ENCODE peak calls at places on chromosomes 6 and 20, in five cellular contexts. R is stimulated activated naive CD4-positive, alpha-beta T cell; F is activated CD4-positive, alpha-beta T cell treated with anti-CD3 and anti-CD28 coated beads, Interleukin-2, amount 10 ng/mL, durations not matched to agents 7 days and 5 days; I is Peyer's patch; A is nephron progenitor cell. Y is an unnamed sample.

GRCh38 chr6:25417206-25417605 is 138.0 kb downstream of the CARMIL1 start:
- DNase-seq in R (no peak), F (no peak), I (no peak), A (no peak), Y (no peak)

GRCh38 chr20:6959900-6960312 is 192.4 kb downstream of the BMP2 start:
- DNase-seq in R (no peak), F (no peak), I (no peak), A (no peak), Y (no peak)

GRCh38 chr20:32149566-32150170 is 40.2 kb downstream of the TM9SF4 start:
- DNase-seq in R (no peak), F (no peak), I (no peak), A (no peak), Y (no peak)

GRCh38 chr6:142284419-142284818 is 17.4 kb upstream of the ADGRG6 start:
- DNase-seq in R (no peak), F (no peak), I (no peak), A (no peak), Y (no peak)

GRCh38 chr6:108651781-108652227 is 91.1 kb downstream of the FOXO3 start:
- DNase-seq in R (no peak), F (no peak), I (no peak), A (no peak), Y (no peak)

GRCh38 chr6:37190159-37190535 is 20.2 kb downstream of the PIM1 start:
- DNase-seq in R (no peak), F (no peak), I (no peak), A (no peak), Y (no peak)

GRCh38 chr6:138498575-138499302 is 555 bp downstream of the NHSL1 start:
- DNase-seq in R (no peak), F (no peak), I (no peak), A (no peak), Y (no peak)

GRCh38 chr6:119138906-119139541 is 60.6 kb upstream of the FAM184A start:
- DNase-seq in R (no peak), F (no peak), I (no peak), A (no peak), Y (no peak)

GRCh38 chr6:166932616-166933015 is 23.7 kb downstream of the RNASET2 start:
- DNase-seq in R (no peak), F (no peak), I (no peak), A (no peak), Y (peak; percentile 31)

GRCh38 chr6:157644043-157644810 is 178.8 kb upstream of the SNX9 start:
- DNase-seq in R (no peak), F (peak; percentile 19), I (no peak), A (no peak), Y (peak; percentile 40)

GRCh38 chr6:168247456-168248147 is 72.0 kb downstream of the DACT2 start:
- DNase-seq in R (no peak), F (no peak), I (peak; percentile 80), A (no peak), Y (peak; percentile 21)

GRCh38 chr6:163195721-163196691 is 218.5 kb upstream of the QKI start:
- DNase-seq in R (no peak), F (no peak), I (no peak), A (no peak), Y (no peak)

GRCh38 chr6:148873868-148874267 is 127.0 kb downstream of the UST start:
- DNase-seq in R (no peak), F (no peak), I (no peak), A (no peak), Y (no peak)

GRCh38 chr6:10033223-10033829 is 381.5 kb downstream of the TFAP2A start:
- DNase-seq in R (no peak), F (no peak), I (no peak), A (no peak), Y (no peak)

GRCh38 chr6:141988954-141989705 is 143.6 kb upstream of the GJE1 start:
- DNase-seq in R (no peak), F (peak; percentile 43), I (no peak), A (peak; percentile 30), Y (peak; percentile 9)

GRCh38 chr6:26534681-26535465 is 3.3 kb upstream of the HMGN4 start:
- DNase-seq in R (no peak), F (no peak), I (no peak), A (no peak), Y (no peak)

GRCh38 chr6:34235605-34236422 is 859 bp upstream of the HMGA1 start:
- DNase-seq in R (peak; percentile 66), F (peak; percentile 60), I (peak; percentile 82), A (peak; percentile 82), Y (peak; percentile 44)

GRCh38 chr20:840858-841567 is 7.5 kb downstream of the FAM110A start:
- DNase-seq in R (no peak), F (peak; percentile 34), I (peak; percentile 73), A (peak; percentile 44), Y (no peak)

Y was measured in head of caudate nucleus.